ENCODE peak calls at places on chromosome 9, in seven cellular contexts. L is K562, P is transverse colon, U is HL-60, M is spleen, I is stomach, H is upper lobe of left lung. N is an unnamed sample.

GRCh38 chr9:105154723-105155191 is 89.7 kb upstream of the SLC44A1 start:
- DNase-seq in H (peak), U (peak), P (no peak), M (no peak), L (no peak), I (no peak), N (no peak)

GRCh38 chr9:132168347-132168746 is 6.5 kb downstream of the NTNG2 start:
- DNase-seq in L (no peak), H (no peak), I (no peak), U (no peak), M (no peak), P (no peak), N (no peak)

GRCh38 chr9:109880276-109881169 is 100.5 kb downstream of the PALM2AKAP2 start:
- DNase-seq in P (no peak), L (peak), I (no peak), U (no peak), H (no peak), M (no peak), N (peak)

GRCh38 chr9:130825051-130825651 is 9.9 kb upstream of the ABL1 start:
- DNase-seq in P (no peak), I (no peak), M (no peak), U (no peak), L (peak), H (no peak), N (peak)

GRCh38 chr9:131960805-131961495 is 118.7 kb downstream of the MED27 start:
- DNase-seq in L (no peak), I (no peak), M (no peak), P (no peak), H (no peak), U (no peak), N (no peak)

GRCh38 chr9:78609471-78609870 is 312.5 kb downstream of the PSAT1 start:
- DNase-seq in H (no peak), U (no peak), M (no peak), L (no peak), P (no peak), I (no peak), N (no peak)

GRCh38 chr9:69583641-69584234 is 88.4 kb downstream of the APBA1 start:
- DNase-seq in U (no peak), I (no peak), H (no peak), P (no peak), L (no peak), M (no peak), N (no peak)

GRCh38 chr9:70352356-70352755 is 62.1 kb downstream of the KLF9 start:
- DNase-seq in P (no peak), M (no peak), I (no peak), L (no peak), U (no peak), H (no peak), N (no peak)

GRCh38 chr9:127509955-127510299 is 58.6 kb downstream of the LRSAM1 start:
- DNase-seq in L (no peak), P (no peak), I (no peak), U (no peak), M (no peak), H (no peak), N (no peak)

GRCh38 chr9:119289740-119290139 is 79.5 kb downstream of the BRINP1 start:
- DNase-seq in P (peak), H (peak), L (peak), I (peak), U (peak), M (no peak), N (peak)

GRCh38 chr9:130579738-130580463 is 524 bp downstream of the FUBP3 start:
- DNase-seq in I (no peak), U (no peak), H (no peak), P (no peak), L (no peak), M (no peak), N (peak)

GRCh38 chr9:33921967-33922895 is 105.3 kb downstream of the UBE2R2 start:
- DNase-seq in U (peak), I (no peak), H (no peak), M (peak), P (no peak), L (peak), N (peak)

GRCh38 chr9:131639771-131640437 is 94.6 kb downstream of the PRRT1B start:
- DNase-seq in H (no peak), L (no peak), I (no peak), U (no peak), M (no peak), P (no peak), N (no peak)

GRCh38 chr9:85040141-85040540 is 370.6 kb downstream of the NTRK2 start:
- DNase-seq in L (no peak), P (no peak), I (no peak), U (no peak), M (no peak), H (no peak), N (no peak)

GRCh38 chr9:17802249-17802857 is 223.5 kb downstream of the SH3GL2 start:
- DNase-seq in M (no peak), I (no peak), L (no peak), H (no peak), U (no peak), P (no peak), N (peak)

GRCh38 chr9:100739208-100739607 is 161.3 kb downstream of the CAVIN4 start:
- DNase-seq in H (no peak), M (no peak), U (no peak), I (no peak), L (no peak), P (no peak), N (no peak)

GRCh38 chr9:2385746-2386145 is 235.8 kb upstream of the VLDLR start:
- DNase-seq in H (no peak), P (no peak), M (no peak), U (no peak), I (no peak), L (no peak), N (no peak)

GRCh38 chr9:136994180-136994884 is 2.0 kb downstream of the CLIC3 start:
- DNase-seq in P (no peak), M (no peak), U (no peak), H (no peak), I (no peak), L (no peak), N (peak)

GRCh38 chr9:70367305-70367930 is 47.0 kb downstream of the KLF9 start:
- DNase-seq in U (no peak), I (no peak), H (no peak), L (no peak), M (no peak), P (no peak), N (no peak)

GRCh38 chr9:124202447-124202971 is 55.2 kb upstream of the NEK6 start:
- DNase-seq in P (peak), M (peak), U (peak), H (peak), I (peak), L (peak), N (no peak)

GRCh38 chr9:83355024-83355444 is 183.2 kb downstream of the FRMD3 start:
- DNase-seq in H (no peak), L (no peak), U (no peak), P (no peak), M (no peak), I (no peak), N (no peak)

GRCh38 chr9:138074516-138074915 is 196.9 kb downstream of the CACNA1B start:
- DNase-seq in M (peak), H (peak), I (peak), P (no peak), U (no peak), L (no peak), N (no peak)

GRCh38 chr9:127868278-127868903 is 9.1 kb downstream of the AK1 start:
- DNase-seq in M (no peak), L (no peak), U (no peak), P (no peak), I (no peak), H (no peak), N (no peak)

GRCh38 chr9:124282442-124283231 is 24.9 kb downstream of the NEK6 start:
- DNase-seq in L (peak), M (no peak), H (peak), I (peak), P (peak), U (no peak), N (no peak)

GRCh38 chr9:134066546-134066922 is 1.3 kb downstream of the BRD3 start:
- DNase-seq in I (peak), P (no peak), L (no peak), M (no peak), U (peak), H (no peak), N (no peak)

GRCh38 chr9:22037954-22038690 is 29.0 kb upstream of the CDKN2B start:
- DNase-seq in U (no peak), I (no peak), M (no peak), L (no peak), H (no peak), P (no peak), N (peak)

GRCh38 chr9:116494815-116495634 is 192.1 kb upstream of the TRIM32 start:
- DNase-seq in P (peak), I (peak), L (peak), M (no peak), H (peak), U (peak), N (peak)

GRCh38 chr9:32045513-32045912 is 338.9 kb upstream of the ACO1 start:
- DNase-seq in H (no peak), P (no peak), M (no peak), L (no peak), I (no peak), U (no peak), N (no peak)

GRCh38 chr9:100579665-100580064 is 1.8 kb downstream of the CAVIN4 start:
- DNase-seq in L (no peak), I (no peak), M (no peak), P (no peak), U (no peak), H (no peak), N (no peak)

DNA sequence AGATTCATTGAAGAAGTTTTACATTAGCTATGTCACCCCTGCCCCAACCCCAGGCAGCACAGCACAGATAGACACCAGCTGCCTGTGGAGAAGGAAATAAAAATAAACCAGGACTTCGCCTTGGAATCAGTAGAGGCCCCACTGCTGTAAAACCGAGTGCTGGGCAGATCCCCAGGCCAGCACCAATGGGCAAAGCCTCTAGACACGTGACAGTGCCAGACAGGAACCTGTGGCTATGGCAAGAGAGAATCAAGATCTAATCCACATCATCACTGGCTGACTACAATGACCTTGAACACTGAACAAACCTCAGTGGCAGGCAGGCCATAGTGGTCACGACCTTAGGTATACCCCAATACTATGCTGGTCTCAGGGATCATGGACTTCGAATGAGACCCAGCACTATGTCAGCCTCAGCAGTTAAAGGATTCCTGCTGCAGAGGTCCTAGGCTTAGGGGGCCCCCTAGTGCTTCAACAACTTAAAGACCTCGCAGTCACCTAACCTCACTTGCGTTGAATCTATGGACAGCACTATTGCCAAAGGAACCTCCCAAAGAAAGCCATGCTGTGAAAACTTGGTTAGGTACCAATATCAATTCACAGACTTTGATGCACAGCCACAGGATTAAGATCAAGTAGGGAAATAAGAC is 2118.6 kb upstream of the C9orf72 start:
- DNase-seq in I (no peak), H (no peak), P (no peak), U (peak), M (no peak), L (no peak), N (peak)
- TF ChIP-seq CTCF in I (no peak), H (no peak), P (no peak), U (no peak), M (no peak), L (no peak), N (peak)

GRCh38 chr9:88818495-88819201 is 172.6 kb upstream of the S1PR3 start:
- DNase-seq in L (no peak), M (no peak), U (no peak), I (no peak), H (no peak), P (no peak), N (peak)
- TF ChIP-seq POLR2AphosphoS5 in L (no peak), M (no peak), U (no peak), I (no peak), H (no peak), P (no peak), N (no peak)

DNA sequence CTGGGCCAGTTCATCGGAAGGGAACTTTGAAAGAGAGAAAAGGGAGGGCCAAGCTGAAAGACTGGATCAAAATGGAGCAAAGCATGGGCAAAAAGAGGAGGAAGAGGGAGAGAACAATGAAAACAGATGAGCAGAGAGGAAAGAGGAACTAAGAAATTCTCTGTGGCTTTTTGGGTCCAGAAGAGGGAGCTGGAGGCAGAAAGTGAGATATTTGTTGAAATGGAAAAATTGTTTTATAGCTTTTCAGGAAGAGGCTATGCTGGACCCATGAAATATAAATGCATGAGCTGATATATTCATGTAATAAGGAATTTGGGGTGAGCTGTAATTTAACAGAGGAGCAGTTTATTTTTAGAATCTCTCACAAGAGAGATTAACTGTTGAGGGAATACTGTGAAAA is 457.3 kb downstream of the DMAC1 start:
- DNase-seq in P (no peak), U (peak), M (no peak), I (no peak), H (no peak), L (no peak), N (peak)
- TF ChIP-seq CTCF in P (no peak), U (no peak), M (no peak), I (no peak), H (no peak), L (no peak), N (no peak)

GRCh38 chr9:121157939-121158338 is 43.7 kb downstream of the RAB14 start:
- DNase-seq in U (no peak), H (no peak), L (no peak), M (no peak), P (no peak), I (no peak), N (no peak)

GRCh38 chr9:121153642-121154041 is 48.0 kb downstream of the RAB14 start:
- DNase-seq in L (no peak), H (no peak), P (no peak), I (no peak), U (no peak), M (no peak), N (no peak)

GRCh38 chr9:121154782-121155181 is 46.9 kb downstream of the RAB14 start:
- DNase-seq in L (peak), P (no peak), H (no peak), U (no peak), M (no peak), I (no peak), N (no peak)

GRCh38 chr9:121160025-121160424 is 41.6 kb downstream of the RAB14 start:
- DNase-seq in P (no peak), L (no peak), U (no peak), M (no peak), I (no peak), H (no peak), N (no peak)

DNA sequence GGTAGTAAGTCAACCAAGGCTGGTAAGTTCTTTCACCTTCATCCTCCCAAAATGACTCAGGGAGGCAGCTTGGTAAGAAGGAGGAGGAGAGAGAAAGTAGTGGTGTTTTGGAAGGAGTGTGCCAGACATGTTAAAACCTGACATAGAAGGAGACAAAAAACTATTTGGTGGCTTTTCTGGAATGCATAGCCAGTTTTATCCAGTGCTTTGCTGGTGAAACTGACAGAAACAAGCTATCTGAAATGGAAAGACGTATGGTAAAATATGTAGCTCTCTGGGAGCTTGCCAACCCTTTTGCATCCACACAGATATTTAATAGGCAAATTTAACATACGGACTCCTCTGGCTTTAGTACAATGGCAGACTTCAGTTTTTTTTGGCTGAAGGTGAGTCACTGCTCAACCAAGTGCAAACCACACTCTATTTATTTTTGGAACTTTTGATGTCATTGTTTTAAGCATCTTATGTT is 45.4 kb downstream of the RAB14 start:
- DNase-seq in M (no peak), H (no peak), P (no peak), U (no peak), I (no peak), L (no peak), N (no peak)
- TF ChIP-seq POLR2AphosphoS5 in M (no peak), H (no peak), P (no peak), U (no peak), I (no peak), L (no peak), N (no peak)

DNA sequence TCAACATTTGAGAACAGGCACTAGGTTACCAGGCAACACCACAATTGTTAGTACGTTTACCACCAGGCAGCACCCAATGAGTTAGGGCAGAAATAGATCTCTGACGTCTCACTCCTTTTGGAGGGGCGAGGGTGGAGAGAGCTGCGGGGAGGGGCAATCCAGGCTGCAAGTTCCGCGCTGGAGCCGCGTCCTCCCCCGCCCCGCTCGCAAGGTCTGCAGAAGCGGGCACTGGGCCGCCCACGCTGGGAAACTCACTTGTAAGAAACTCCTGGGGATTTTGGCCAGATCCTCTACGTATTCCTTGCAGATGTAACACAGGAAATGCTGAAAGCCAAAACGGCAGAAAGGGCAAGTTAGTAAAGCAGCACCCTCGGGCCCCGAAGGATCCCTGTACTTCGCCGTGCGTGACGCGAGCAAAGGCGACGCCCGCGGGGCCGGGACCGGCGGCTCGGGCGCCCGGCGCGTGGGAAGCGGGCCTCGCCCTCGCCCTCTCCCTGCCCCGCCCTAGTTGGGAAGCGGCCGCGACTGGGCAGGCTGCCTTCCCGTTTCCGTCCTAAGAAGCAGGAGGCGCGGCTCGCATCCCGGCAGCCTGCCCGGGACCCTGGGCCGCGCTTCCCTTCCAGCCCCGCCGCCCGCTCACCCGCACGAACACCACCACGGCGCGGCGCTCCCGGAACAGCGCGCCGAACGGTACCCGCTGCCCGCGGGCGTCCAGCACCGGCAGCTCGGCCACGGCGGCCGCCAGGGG is 493 bp downstream of the PRXL2C start:
- DNase-seq in U (peak), H (peak), L (peak), P (peak), M (peak), I (peak), N (peak)
- TF ChIP-seq CTCF in U (no peak), H (peak), L (peak), P (no peak), M (no peak), I (no peak), N (peak)